ENCODE peak calls at places on chromosomes 1 and 21, in six cellular contexts. P is IMR-90, E is hepatocyte, V is BE2C, R is heart right ventricle, N is GM23338. D is an unnamed sample. For H3K27me3, the result is how much of the 10 kb centered on the place peaks cover.

GRCh38 chr1:214213136-214213535 is 67.8 kb upstream of the SMYD2 start:
- DNase-seq in P (peak), E (no peak), V (no peak), R (no peak), N (no peak), D (peak)

GRCh38 chr1:61116421-61116820 is 34.1 kb downstream of the NFIA start:
- DNase-seq in P (no peak), E (no peak), V (no peak), R (no peak), N (no peak), D (peak)

GRCh38 chr21:36477559-36477958 is 2.4 kb downstream of the CLDN14 start:
- DNase-seq in P (no peak), E (no peak), V (no peak), R (no peak), N (no peak), D (no peak)

GRCh38 chr1:25065246-25066238 is 135.5 kb upstream of the RUNX3 start:
- DNase-seq in P (peak), E (no peak), V (peak), R (no peak), N (no peak), D (no peak)

GRCh38 chr21:33211732-33212131 is 18.0 kb upstream of the IFNAR2 start:
- DNase-seq in P (no peak), E (no peak), V (no peak), R (no peak), N (no peak), D (no peak)

GRCh38 chr1:1437033-1437903 is 1.8 kb downstream of the VWA1 start:
- DNase-seq in P (no peak), E (no peak), V (no peak), R (no peak), N (no peak), D (no peak)

GRCh38 chr1:212609701-212610574 is 1.4 kb downstream of the ATF3 start:
- DNase-seq in P (no peak), E (no peak), V (no peak), R (no peak), N (no peak), D (no peak)

GRCh38 chr1:7420706-7421105 is 350.4 kb upstream of the VAMP3 start:
- DNase-seq in P (no peak), E (no peak), V (no peak), R (no peak), N (no peak), D (no peak)

GRCh38 chr21:34017127-34017961 is 56.0 kb upstream of the MRPS6 start:
- DNase-seq in P (no peak), E (no peak), V (no peak), R (no peak), N (no peak), D (no peak)

GRCh38 chr1:100240013-100240412 is 9.6 kb downstream of the DBT start:
- DNase-seq in P (no peak), E (no peak), V (no peak), R (no peak), N (no peak), D (no peak)

GRCh38 chr1:7930547-7931445 is 9.8 kb downstream of the TNFRSF9 start:
- DNase-seq in P (no peak), E (no peak), V (no peak), R (no peak), N (no peak), D (no peak)

GRCh38 chr1:35556494-35557117 is 597 bp downstream of the KIAA0319L start:
- DNase-seq in P (no peak), E (no peak), V (no peak), R (no peak), N (no peak), D (no peak)

GRCh38 chr21:46429754-46430681 is 28.7 kb upstream of the DIP2A start:
- DNase-seq in P (no peak), E (no peak), V (no peak), R (no peak), N (no peak), D (no peak)

GRCh38 chr1:150621497-150622113 is 7.8 kb downstream of the ENSA start:
- DNase-seq in P (peak), E (peak), V (peak), R (peak), N (peak), D (peak)

DNA sequence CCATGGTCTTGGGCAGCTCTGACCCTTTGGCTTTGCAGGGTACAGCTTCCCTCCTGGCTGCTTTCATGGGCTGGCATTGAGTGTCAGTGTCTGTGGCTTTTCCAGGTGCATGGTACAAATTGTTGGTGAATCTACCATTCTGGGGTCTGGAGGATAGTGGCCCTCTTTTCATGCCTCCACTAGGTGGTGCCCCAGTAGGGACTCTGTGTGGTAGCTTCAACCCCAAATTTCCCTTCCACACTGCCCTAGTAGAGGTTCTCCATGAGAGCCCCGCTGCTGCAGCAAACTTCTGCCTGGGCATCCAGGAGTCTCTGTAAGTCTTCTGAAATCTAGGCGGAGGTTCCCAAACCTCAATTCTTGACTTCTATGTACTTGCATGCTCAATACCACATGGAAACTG is 494.5 kb upstream of the LRRC7 start:
- DNase-seq in P (no peak), E (no peak), V (no peak), R (no peak), N (peak), D (no peak)
- TF ChIP-seq CTCF in P (no peak), E (no peak), V (no peak), R (no peak), N (peak), D (peak)

GRCh38 chr1:47709302-47710074 is 271.6 kb downstream of the FOXD2 start:
- DNase-seq in P (no peak), E (peak), V (peak), R (no peak), N (peak), D (no peak)
- H3K27me3 ChIP-seq in P (half or more), E (half or more), V (half or more), R (under half), N (half or more), D (under half)

GRCh38 chr1:37633950-37634553 is 640 bp downstream of the RSPO1 start:
- DNase-seq in P (no peak), E (no peak), V (peak), R (no peak), N (peak), D (no peak)
- H3K4me3 ChIP-seq in P (peak), E (no peak), V (no peak), R (peak), N (peak), D (no peak)

DNA sequence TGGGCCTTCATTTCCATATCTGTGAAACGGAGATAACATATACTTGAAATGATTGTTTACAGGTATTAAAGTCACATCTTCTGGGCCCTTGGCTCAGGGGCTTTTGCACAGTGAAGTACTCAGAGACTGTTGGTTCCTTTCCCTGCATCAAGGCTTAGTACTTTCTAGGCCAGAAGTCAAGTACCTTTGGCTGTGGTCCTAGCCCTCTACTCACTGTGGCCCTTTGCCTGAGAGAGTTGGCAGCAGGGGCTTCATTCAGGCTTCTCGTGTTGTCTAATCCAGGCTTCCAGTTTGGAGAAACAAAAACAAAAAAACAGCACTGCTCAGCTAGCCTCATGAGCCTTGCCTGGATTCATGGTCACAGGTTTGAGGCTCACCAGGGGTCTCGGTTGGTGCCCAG is 8.1 kb upstream of the DPH2 start:
- DNase-seq in P (no peak), E (no peak), V (no peak), R (no peak), N (no peak), D (no peak)
- TF ChIP-seq CTCF in P (no peak), E (no peak), V (no peak), R (no peak), N (no peak), D (no peak)

GRCh38 chr1:228463009-228463558 is 24.1 kb upstream of the RNF187 start:
- DNase-seq in P (no peak), E (no peak), V (no peak), R (no peak), N (no peak), D (no peak)
- H3K27me3 ChIP-seq in P (under half), E (half or more), V (under half), R (under half), N (half or more), D (under half)

DNA sequence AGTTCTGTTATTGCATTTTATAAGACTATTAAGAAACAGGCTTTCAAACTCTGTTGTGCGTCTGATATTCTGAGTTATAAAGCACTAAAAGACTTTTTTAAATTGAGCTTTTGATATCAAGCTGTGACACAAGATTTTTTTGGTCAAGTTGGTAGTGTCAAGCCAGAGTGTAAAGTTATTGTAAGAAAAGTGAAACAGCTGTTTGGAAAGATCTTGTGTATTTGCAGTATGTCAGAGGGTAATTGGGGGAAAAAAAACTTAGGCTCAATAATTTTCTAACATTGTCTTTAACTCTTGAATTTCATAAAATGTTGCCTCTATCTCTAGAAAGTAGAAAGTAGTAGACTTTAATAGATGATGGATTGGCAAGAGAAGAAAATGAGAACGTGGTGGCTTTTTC is 3.8 kb downstream of the CACYBP start:
- DNase-seq in P (no peak), E (no peak), V (no peak), R (no peak), N (no peak), D (no peak)
- H3K4me3 ChIP-seq in P (no peak), E (no peak), V (no peak), R (no peak), N (no peak), D (no peak)

GRCh38 chr1:96524100-96524499 is 197.5 kb upstream of the PTBP2 start:
- DNase-seq in P (no peak), E (no peak), V (no peak), R (no peak), N (no peak), D (no peak)
- TF ChIP-seq CTCF in P (no peak), E (no peak), V (no peak), R (no peak), N (peak), D (no peak)

GRCh38 chr1:224621813-224622682 is 5.9 kb downstream of the CNIH3 start:
- DNase-seq in P (no peak), E (peak), V (no peak), R (no peak), N (no peak), D (no peak)
- H3K27me3 ChIP-seq in P (under half), E (under half), V (under half), R (under half), N (under half), D (under half)